ENCODE peak calls at places on chromosomes 1 and 21, in six cellular contexts. One of them, this sample, is unnamed.
A peak's percentile ranks its signal among the peaks of the same experiment; 100 is the strongest.

GRCh38 chr1:60848583-60849188 is 233.7 kb upstream of the NFIA start:
- DNase-seq in A549: no peak
- DNase-seq in upper lobe of right lung: no peak
- DNase-seq in CD8-positive, alpha-beta T cell: no peak
- DNase-seq in right lobe of liver: no peak
- DNase-seq in fibroblast of mammary gland: peak; percentile 59
- DNase-seq in this sample: peak; percentile 35

GRCh38 chr1:202811296-202812175 is 782 bp downstream of the PCAT6 start:
- DNase-seq in A549: no peak
- DNase-seq in upper lobe of right lung: no peak
- DNase-seq in CD8-positive, alpha-beta T cell: peak; percentile 38
- DNase-seq in right lobe of liver: no peak
- DNase-seq in fibroblast of mammary gland: no peak
- DNase-seq in this sample: no peak

GRCh38 chr1:197915797-197916686 is 1.1 kb upstream of the LHX9 start:
- DNase-seq in A549: peak; percentile 85
- DNase-seq in upper lobe of right lung: peak; percentile 75
- DNase-seq in CD8-positive, alpha-beta T cell: no peak
- DNase-seq in right lobe of liver: peak; percentile 75
- DNase-seq in fibroblast of mammary gland: peak; percentile 58
- DNase-seq in this sample: peak; percentile 85

GRCh38 chr1:84686203-84686602 is 4.1 kb downstream of the SSX2IP start:
- DNase-seq in A549: no peak
- DNase-seq in upper lobe of right lung: no peak
- DNase-seq in CD8-positive, alpha-beta T cell: no peak
- DNase-seq in right lobe of liver: no peak
- DNase-seq in fibroblast of mammary gland: no peak
- DNase-seq in this sample: no peak

GRCh38 chr21:40049031-40049958 is 182.1 kb downstream of the PCP4 start:
- DNase-seq in A549: no peak
- DNase-seq in upper lobe of right lung: no peak
- DNase-seq in CD8-positive, alpha-beta T cell: no peak
- DNase-seq in right lobe of liver: no peak
- DNase-seq in fibroblast of mammary gland: no peak
- DNase-seq in this sample: peak; percentile 72

GRCh38 chr1:112581530-112582192 is 37.3 kb downstream of the ST7L start:
- DNase-seq in A549: no peak
- DNase-seq in upper lobe of right lung: no peak
- DNase-seq in CD8-positive, alpha-beta T cell: no peak
- DNase-seq in right lobe of liver: no peak
- DNase-seq in fibroblast of mammary gland: peak; percentile 31
- DNase-seq in this sample: no peak

GRCh38 chr1:236016083-236016482 is 48.8 kb downstream of the NID1 start:
- DNase-seq in A549: no peak
- DNase-seq in upper lobe of right lung: no peak
- DNase-seq in CD8-positive, alpha-beta T cell: no peak
- DNase-seq in right lobe of liver: no peak
- DNase-seq in fibroblast of mammary gland: peak; percentile 98
- DNase-seq in this sample: no peak

GRCh38 chr1:34928865-34929496 is 469 bp downstream of the DLGAP3 start:
- DNase-seq in A549: no peak
- DNase-seq in upper lobe of right lung: no peak
- DNase-seq in CD8-positive, alpha-beta T cell: no peak
- DNase-seq in right lobe of liver: no peak
- DNase-seq in fibroblast of mammary gland: no peak
- DNase-seq in this sample: no peak

GRCh38 chr1:169044296-169044695 is 62.2 kb upstream of the ATP1B1 start:
- DNase-seq in A549: no peak
- DNase-seq in upper lobe of right lung: no peak
- DNase-seq in CD8-positive, alpha-beta T cell: peak; percentile 12
- DNase-seq in right lobe of liver: no peak
- DNase-seq in fibroblast of mammary gland: no peak
- DNase-seq in this sample: no peak

GRCh38 chr1:169113613-169114119 is 7.2 kb downstream of the ATP1B1 start:
- DNase-seq in A549: peak; percentile 83
- DNase-seq in upper lobe of right lung: no peak
- DNase-seq in CD8-positive, alpha-beta T cell: no peak
- DNase-seq in right lobe of liver: no peak
- DNase-seq in fibroblast of mammary gland: peak; percentile 87
- DNase-seq in this sample: peak; percentile 93

GRCh38 chr1:63108226-63108625 is 214.1 kb upstream of the FOXD3 start:
- DNase-seq in A549: no peak
- DNase-seq in upper lobe of right lung: no peak
- DNase-seq in CD8-positive, alpha-beta T cell: no peak
- DNase-seq in right lobe of liver: no peak
- DNase-seq in fibroblast of mammary gland: peak; percentile 6
- DNase-seq in this sample: no peak

GRCh38 chr1:75690547-75690946 is 34.0 kb upstream of the ACADM start:
- DNase-seq in A549: no peak
- DNase-seq in upper lobe of right lung: no peak
- DNase-seq in CD8-positive, alpha-beta T cell: no peak
- DNase-seq in right lobe of liver: no peak
- DNase-seq in fibroblast of mammary gland: no peak
- DNase-seq in this sample: no peak

GRCh38 chr1:6006882-6007281 is 14.7 kb upstream of the NPHP4 start:
- DNase-seq in A549: no peak
- DNase-seq in upper lobe of right lung: peak; percentile 37
- DNase-seq in CD8-positive, alpha-beta T cell: no peak
- DNase-seq in right lobe of liver: no peak
- DNase-seq in fibroblast of mammary gland: no peak
- DNase-seq in this sample: no peak

GRCh38 chr1:156291226-156292061 is 4.0 kb downstream of the GLMP start:
- DNase-seq in A549: peak; percentile 26
- DNase-seq in upper lobe of right lung: peak; percentile 93
- DNase-seq in CD8-positive, alpha-beta T cell: no peak
- DNase-seq in right lobe of liver: peak; percentile 99
- DNase-seq in fibroblast of mammary gland: peak; percentile 82
- DNase-seq in this sample: peak; percentile 79

GRCh38 chr1:160400284-160400645 is at the start of gene VANGL2:
- DNase-seq in A549: peak; percentile 62
- DNase-seq in upper lobe of right lung: peak; percentile 80
- DNase-seq in CD8-positive, alpha-beta T cell: peak; percentile 50
- DNase-seq in right lobe of liver: no peak
- DNase-seq in fibroblast of mammary gland: peak; percentile 5
- DNase-seq in this sample: no peak

GRCh38 chr1:18398791-18399551 is 81.8 kb upstream of the KLHDC7A start:
- DNase-seq in A549: no peak
- DNase-seq in upper lobe of right lung: no peak
- DNase-seq in CD8-positive, alpha-beta T cell: no peak
- DNase-seq in right lobe of liver: no peak
- DNase-seq in fibroblast of mammary gland: no peak
- DNase-seq in this sample: no peak
- TF ChIP-seq CTCF in A549: no peak
- TF ChIP-seq CTCF in upper lobe of right lung: no peak
- TF ChIP-seq CTCF in CD8-positive, alpha-beta T cell: no peak
- TF ChIP-seq CTCF in right lobe of liver: no peak
- TF ChIP-seq CTCF in fibroblast of mammary gland: no peak
- TF ChIP-seq CTCF in this sample: no peak

DNA sequence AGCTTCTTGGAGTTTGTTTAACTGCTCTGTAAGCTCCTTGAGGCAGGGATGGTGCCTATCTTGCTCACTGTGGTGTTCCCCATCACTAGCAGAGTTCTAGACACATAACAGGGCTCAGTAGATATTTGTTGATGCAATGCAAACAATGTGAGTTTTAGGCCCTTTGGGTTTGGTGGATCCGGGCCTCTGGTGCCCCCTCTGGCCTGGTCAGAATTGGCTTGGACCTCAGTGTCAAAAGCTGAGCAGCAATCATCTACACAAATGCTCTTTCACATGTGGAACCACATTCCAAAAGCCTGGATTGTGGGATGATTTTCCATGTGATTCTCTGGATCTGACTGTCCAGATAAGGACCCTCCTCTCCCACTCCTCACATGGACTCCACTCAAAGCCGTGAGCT is 53.4 kb upstream of the BCAR3 start:
- DNase-seq in A549: no peak
- DNase-seq in upper lobe of right lung: no peak
- DNase-seq in CD8-positive, alpha-beta T cell: no peak
- DNase-seq in right lobe of liver: no peak
- DNase-seq in fibroblast of mammary gland: peak; percentile 22
- DNase-seq in this sample: no peak
- TF ChIP-seq CTCF in A549: no peak
- TF ChIP-seq CTCF in upper lobe of right lung: no peak
- TF ChIP-seq CTCF in CD8-positive, alpha-beta T cell: no peak
- TF ChIP-seq CTCF in right lobe of liver: no peak
- TF ChIP-seq CTCF in fibroblast of mammary gland: peak; percentile 46
- TF ChIP-seq CTCF in this sample: peak; percentile 49

GRCh38 chr1:102174259-102174863 is 177.6 kb upstream of the OLFM3 start:
- DNase-seq in A549: no peak
- DNase-seq in upper lobe of right lung: no peak
- DNase-seq in CD8-positive, alpha-beta T cell: no peak
- DNase-seq in right lobe of liver: no peak
- DNase-seq in fibroblast of mammary gland: no peak
- DNase-seq in this sample: no peak
- TF ChIP-seq CTCF in A549: no peak
- TF ChIP-seq CTCF in upper lobe of right lung: peak; percentile 23
- TF ChIP-seq CTCF in CD8-positive, alpha-beta T cell: no peak
- TF ChIP-seq CTCF in right lobe of liver: peak; percentile 18
- TF ChIP-seq CTCF in fibroblast of mammary gland: no peak
- TF ChIP-seq CTCF in this sample: peak; percentile 39

DNA sequence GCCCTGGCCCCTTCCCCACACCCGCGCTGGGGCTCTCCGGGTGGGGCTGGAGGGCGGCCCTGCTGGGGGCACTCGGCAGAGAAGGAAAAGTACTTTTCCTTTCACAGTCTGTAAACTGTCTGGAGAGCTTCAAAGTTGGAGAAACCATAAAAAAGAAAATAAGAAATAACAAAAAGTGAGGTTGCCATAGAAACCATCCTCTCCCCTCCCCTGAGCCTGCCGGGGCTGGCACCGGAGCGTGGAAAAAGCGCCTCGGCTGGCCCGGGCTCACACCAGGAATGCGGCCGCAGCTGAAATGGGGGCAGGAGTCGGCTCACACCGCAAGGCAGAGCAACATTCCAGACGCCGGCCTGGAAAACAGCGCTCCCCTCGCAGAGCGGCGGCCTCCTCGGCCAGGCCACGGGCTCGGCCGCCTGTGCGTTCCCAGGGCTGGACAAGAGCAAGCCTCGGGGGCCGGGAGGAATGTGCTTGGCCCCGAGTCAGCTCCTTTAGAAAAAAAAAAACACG is 69.2 kb downstream of the MORN1 start:
- DNase-seq in A549: no peak
- DNase-seq in upper lobe of right lung: peak; percentile 80
- DNase-seq in CD8-positive, alpha-beta T cell: no peak
- DNase-seq in right lobe of liver: no peak
- DNase-seq in fibroblast of mammary gland: peak; percentile 65
- DNase-seq in this sample: peak; percentile 87
- TF ChIP-seq CTCF in A549: no peak
- TF ChIP-seq CTCF in upper lobe of right lung: peak; percentile 8
- TF ChIP-seq CTCF in CD8-positive, alpha-beta T cell: no peak
- TF ChIP-seq CTCF in right lobe of liver: no peak
- TF ChIP-seq CTCF in fibroblast of mammary gland: no peak
- TF ChIP-seq CTCF in this sample: peak; percentile 29

DNA sequence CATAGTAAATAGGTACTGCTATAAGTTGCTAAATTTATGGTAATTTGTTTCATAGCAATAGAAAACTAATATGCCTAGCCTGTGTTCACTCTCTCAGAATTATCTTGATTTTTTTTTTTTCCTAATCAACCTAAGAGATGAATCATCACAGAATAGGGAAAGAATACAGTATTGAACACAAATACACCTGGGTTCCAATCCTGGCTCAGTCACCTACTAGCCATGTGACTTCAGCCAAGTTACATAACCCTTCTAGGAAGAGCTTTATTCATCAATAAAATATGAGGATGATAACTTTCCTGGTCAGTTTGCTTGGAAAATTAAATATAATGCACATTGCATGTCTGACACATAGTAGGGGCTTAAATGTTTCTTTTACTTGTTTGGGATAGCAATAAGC is 279.5 kb downstream of the FOXD2 start:
- DNase-seq in A549: no peak
- DNase-seq in upper lobe of right lung: no peak
- DNase-seq in CD8-positive, alpha-beta T cell: no peak
- DNase-seq in right lobe of liver: no peak
- DNase-seq in fibroblast of mammary gland: no peak
- DNase-seq in this sample: no peak
- TF ChIP-seq CTCF in A549: no peak
- TF ChIP-seq CTCF in upper lobe of right lung: no peak
- TF ChIP-seq CTCF in CD8-positive, alpha-beta T cell: no peak
- TF ChIP-seq CTCF in right lobe of liver: no peak
- TF ChIP-seq CTCF in fibroblast of mammary gland: no peak
- TF ChIP-seq CTCF in this sample: no peak

DNA sequence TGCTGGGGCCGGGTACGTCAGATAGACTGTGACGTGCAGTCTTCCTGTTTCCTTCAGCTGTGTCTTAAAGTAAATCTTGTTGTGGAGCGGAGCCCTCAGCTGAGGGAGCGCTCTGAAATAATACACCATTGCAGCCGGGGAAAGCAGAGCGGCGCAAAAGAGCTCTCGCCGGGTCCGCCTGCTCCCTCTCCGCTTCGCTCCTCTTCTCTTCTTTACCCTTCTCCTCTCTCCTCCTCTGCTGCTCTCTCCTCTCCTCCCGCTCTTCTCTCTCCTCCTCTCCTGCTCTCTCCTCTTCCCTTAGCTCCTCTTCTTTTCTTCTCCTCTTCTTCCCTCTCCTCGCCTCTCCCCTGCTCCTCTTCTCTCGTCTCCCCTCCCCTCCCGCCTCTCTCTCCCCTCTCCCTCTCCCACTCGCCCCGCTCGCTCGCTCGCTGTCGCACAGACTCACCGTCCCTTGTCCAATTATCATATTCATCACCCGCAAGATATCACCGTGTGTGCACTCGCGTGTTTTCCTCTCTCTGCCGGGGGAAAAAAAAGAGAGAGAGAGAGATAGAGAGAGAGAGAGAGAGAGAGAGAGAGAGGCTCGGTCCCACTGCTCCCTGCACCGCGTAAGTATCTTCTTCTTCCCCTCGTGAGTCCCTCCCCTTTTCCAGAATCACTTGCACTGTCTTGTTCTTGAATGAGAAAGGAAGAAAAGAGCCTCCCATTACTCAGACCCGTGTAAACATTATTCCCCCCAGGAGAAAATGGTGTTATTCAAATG is at the start of gene PROX1:
- DNase-seq in A549: peak; percentile 86
- DNase-seq in upper lobe of right lung: peak; percentile 77
- DNase-seq in CD8-positive, alpha-beta T cell: peak; percentile 23
- DNase-seq in right lobe of liver: peak; percentile 93
- DNase-seq in fibroblast of mammary gland: peak; percentile 85
- DNase-seq in this sample: peak; percentile 83
- TF ChIP-seq CTCF in A549: no peak
- TF ChIP-seq CTCF in upper lobe of right lung: no peak
- TF ChIP-seq CTCF in CD8-positive, alpha-beta T cell: no peak
- TF ChIP-seq CTCF in right lobe of liver: no peak
- TF ChIP-seq CTCF in fibroblast of mammary gland: no peak
- TF ChIP-seq CTCF in this sample: no peak

GRCh38 chr1:11999236-11999635 is 19.0 kb downstream of the MFN2 start:
- DNase-seq in A549: no peak
- DNase-seq in upper lobe of right lung: no peak
- DNase-seq in CD8-positive, alpha-beta T cell: no peak
- DNase-seq in right lobe of liver: no peak
- DNase-seq in fibroblast of mammary gland: no peak
- DNase-seq in this sample: no peak
- TF ChIP-seq CTCF in A549: no peak
- TF ChIP-seq CTCF in upper lobe of right lung: no peak
- TF ChIP-seq CTCF in CD8-positive, alpha-beta T cell: no peak
- TF ChIP-seq CTCF in right lobe of liver: no peak
- TF ChIP-seq CTCF in fibroblast of mammary gland: no peak
- TF ChIP-seq CTCF in this sample: no peak